ENCODE peak calls at places on chromosomes 1 and 21, in nine cellular contexts. One of them, this sample, is unnamed. For H3K4me1, the result is how much of the 10 kb centered on the place peaks cover.

GRCh38 chr1:50917796-50918137 is 42.3 kb downstream of the FAF1 start:
- DNase-seq in body of pancreas: no peak
- DNase-seq in heart left ventricle: no peak
- DNase-seq in left lung: no peak
- DNase-seq in esophagus squamous epithelium: no peak
- DNase-seq in HCT116: no peak
- DNase-seq in uterus: no peak
- DNase-seq in right lobe of liver: no peak
- DNase-seq in mammary epithelial cell: no peak
- DNase-seq in this sample: no peak

GRCh38 chr1:151238467-151238739 is 16.1 kb upstream of the PSMD4 start:
- DNase-seq in body of pancreas: no peak
- DNase-seq in heart left ventricle: no peak
- DNase-seq in left lung: no peak
- DNase-seq in esophagus squamous epithelium: no peak
- DNase-seq in HCT116: no peak
- DNase-seq in uterus: no peak
- DNase-seq in right lobe of liver: no peak
- DNase-seq in mammary epithelial cell: peak
- DNase-seq in this sample: peak

GRCh38 chr1:66564250-66564649 is 30.3 kb downstream of the SGIP1 start:
- DNase-seq in body of pancreas: no peak
- DNase-seq in heart left ventricle: no peak
- DNase-seq in left lung: no peak
- DNase-seq in esophagus squamous epithelium: no peak
- DNase-seq in HCT116: peak
- DNase-seq in uterus: no peak
- DNase-seq in right lobe of liver: no peak
- DNase-seq in mammary epithelial cell: peak
- DNase-seq in this sample: no peak

GRCh38 chr1:5375437-5375836 is 616.8 kb downstream of the NPHP4 start:
- DNase-seq in body of pancreas: no peak
- DNase-seq in heart left ventricle: no peak
- DNase-seq in left lung: no peak
- DNase-seq in esophagus squamous epithelium: no peak
- DNase-seq in HCT116: no peak
- DNase-seq in uterus: no peak
- DNase-seq in right lobe of liver: no peak
- DNase-seq in mammary epithelial cell: no peak
- DNase-seq in this sample: no peak

GRCh38 chr1:228415221-228415620 is 1.4 kb downstream of the TRIM17 start:
- DNase-seq in body of pancreas: no peak
- DNase-seq in heart left ventricle: no peak
- DNase-seq in left lung: no peak
- DNase-seq in esophagus squamous epithelium: no peak
- DNase-seq in HCT116: no peak
- DNase-seq in uterus: no peak
- DNase-seq in right lobe of liver: no peak
- DNase-seq in mammary epithelial cell: no peak
- DNase-seq in this sample: no peak

GRCh38 chr1:180642781-180643180 is 11.0 kb downstream of the XPR1 start:
- DNase-seq in body of pancreas: no peak
- DNase-seq in heart left ventricle: no peak
- DNase-seq in left lung: no peak
- DNase-seq in esophagus squamous epithelium: no peak
- DNase-seq in HCT116: no peak
- DNase-seq in uterus: no peak
- DNase-seq in right lobe of liver: no peak
- DNase-seq in mammary epithelial cell: no peak
- DNase-seq in this sample: no peak

GRCh38 chr21:32403201-32403701 is 9.3 kb upstream of the EVA1C start:
- DNase-seq in body of pancreas: peak
- DNase-seq in heart left ventricle: peak
- DNase-seq in left lung: no peak
- DNase-seq in esophagus squamous epithelium: no peak
- DNase-seq in HCT116: no peak
- DNase-seq in uterus: peak
- DNase-seq in right lobe of liver: no peak
- DNase-seq in mammary epithelial cell: peak
- DNase-seq in this sample: no peak

GRCh38 chr1:119160435-119160834 is 20.0 kb upstream of the WARS2 start:
- DNase-seq in body of pancreas: no peak
- DNase-seq in heart left ventricle: no peak
- DNase-seq in left lung: no peak
- DNase-seq in esophagus squamous epithelium: no peak
- DNase-seq in HCT116: no peak
- DNase-seq in uterus: no peak
- DNase-seq in right lobe of liver: no peak
- DNase-seq in mammary epithelial cell: no peak
- DNase-seq in this sample: no peak

GRCh38 chr1:59128239-59128736 is 168.6 kb upstream of the FGGY start:
- DNase-seq in body of pancreas: no peak
- DNase-seq in heart left ventricle: no peak
- DNase-seq in left lung: no peak
- DNase-seq in esophagus squamous epithelium: no peak
- DNase-seq in HCT116: no peak
- DNase-seq in uterus: no peak
- DNase-seq in right lobe of liver: no peak
- DNase-seq in mammary epithelial cell: no peak
- DNase-seq in this sample: no peak

GRCh38 chr21:37202221-37202805 is 64.8 kb downstream of the VPS26C start:
- DNase-seq in body of pancreas: no peak
- DNase-seq in heart left ventricle: no peak
- DNase-seq in left lung: no peak
- DNase-seq in esophagus squamous epithelium: no peak
- DNase-seq in HCT116: no peak
- DNase-seq in uterus: no peak
- DNase-seq in right lobe of liver: no peak
- DNase-seq in mammary epithelial cell: no peak
- DNase-seq in this sample: no peak

GRCh38 chr21:25298512-25299491 is 308.5 kb downstream of the MRPL39 start:
- DNase-seq in body of pancreas: no peak
- DNase-seq in heart left ventricle: no peak
- DNase-seq in left lung: no peak
- DNase-seq in esophagus squamous epithelium: no peak
- DNase-seq in HCT116: no peak
- DNase-seq in uterus: no peak
- DNase-seq in right lobe of liver: no peak
- DNase-seq in mammary epithelial cell: no peak
- DNase-seq in this sample: no peak

GRCh38 chr1:61423643-61424042 is 301.3 kb downstream of the TM2D1 start:
- DNase-seq in body of pancreas: no peak
- DNase-seq in heart left ventricle: no peak
- DNase-seq in left lung: no peak
- DNase-seq in esophagus squamous epithelium: no peak
- DNase-seq in HCT116: no peak
- DNase-seq in uterus: no peak
- DNase-seq in right lobe of liver: no peak
- DNase-seq in mammary epithelial cell: no peak
- DNase-seq in this sample: no peak

DNA sequence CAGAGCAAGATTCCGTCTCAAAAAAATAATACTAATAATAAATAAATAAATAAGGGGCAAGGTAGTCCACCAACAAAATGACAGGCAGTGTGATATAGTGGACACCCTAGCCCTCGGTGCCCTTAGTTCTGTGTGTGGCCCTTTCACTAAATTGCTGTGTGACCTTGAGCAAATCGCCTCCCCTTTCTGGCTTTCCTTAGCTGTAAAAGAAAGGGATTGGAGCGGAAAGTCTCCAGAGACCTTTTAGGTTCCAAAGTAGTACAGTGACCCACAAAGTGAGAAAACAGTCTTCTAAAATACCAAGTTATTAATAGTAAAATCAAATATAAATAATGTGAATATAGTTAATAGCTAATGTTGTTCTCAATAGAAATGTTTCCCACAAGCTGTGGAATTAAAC is 7.6 kb downstream of the LMNA start:
- DNase-seq in body of pancreas: no peak
- DNase-seq in heart left ventricle: no peak
- DNase-seq in left lung: no peak
- DNase-seq in esophagus squamous epithelium: no peak
- DNase-seq in HCT116: no peak
- DNase-seq in uterus: no peak
- DNase-seq in right lobe of liver: no peak
- DNase-seq in mammary epithelial cell: no peak
- DNase-seq in this sample: no peak
- H3K4me1 ChIP-seq in body of pancreas: half or more
- H3K4me1 ChIP-seq in heart left ventricle: half or more
- H3K4me1 ChIP-seq in left lung: half or more
- H3K4me1 ChIP-seq in esophagus squamous epithelium: half or more
- H3K4me1 ChIP-seq in HCT116: half or more
- H3K4me1 ChIP-seq in uterus: under half
- H3K4me1 ChIP-seq in right lobe of liver: half or more
- H3K4me1 ChIP-seq in mammary epithelial cell: half or more
- H3K4me1 ChIP-seq in this sample: half or more

GRCh38 chr1:35264861-35265260 is 3.6 kb upstream of the ZMYM4 start:
- DNase-seq in body of pancreas: peak
- DNase-seq in heart left ventricle: no peak
- DNase-seq in left lung: no peak
- DNase-seq in esophagus squamous epithelium: no peak
- DNase-seq in HCT116: no peak
- DNase-seq in uterus: no peak
- DNase-seq in right lobe of liver: no peak
- DNase-seq in mammary epithelial cell: peak
- DNase-seq in this sample: no peak
- H3K27ac ChIP-seq in body of pancreas: peak
- H3K27ac ChIP-seq in heart left ventricle: no peak
- H3K27ac ChIP-seq in left lung: peak
- H3K27ac ChIP-seq in esophagus squamous epithelium: peak
- H3K27ac ChIP-seq in HCT116: no peak
- H3K27ac ChIP-seq in uterus: peak
- H3K27ac ChIP-seq in right lobe of liver: no peak
- H3K27ac ChIP-seq in mammary epithelial cell: no peak
- H3K27ac ChIP-seq in this sample: no peak

GRCh38 chr1:231337472-231338269 is at the start of gene EXOC8:
- DNase-seq in body of pancreas: peak
- DNase-seq in heart left ventricle: peak
- DNase-seq in left lung: peak
- DNase-seq in esophagus squamous epithelium: peak
- DNase-seq in HCT116: peak
- DNase-seq in uterus: peak
- DNase-seq in right lobe of liver: peak
- DNase-seq in mammary epithelial cell: peak
- DNase-seq in this sample: peak
- H3K4me1 ChIP-seq in body of pancreas: under half
- H3K4me1 ChIP-seq in heart left ventricle: half or more
- H3K4me1 ChIP-seq in left lung: half or more
- H3K4me1 ChIP-seq in esophagus squamous epithelium: half or more
- H3K4me1 ChIP-seq in HCT116: under half
- H3K4me1 ChIP-seq in uterus: under half
- H3K4me1 ChIP-seq in right lobe of liver: under half
- H3K4me1 ChIP-seq in mammary epithelial cell: under half
- H3K4me1 ChIP-seq in this sample: under half

GRCh38 chr1:225412803-225413338 is 15.0 kb downstream of the LBR start:
- DNase-seq in body of pancreas: peak
- DNase-seq in heart left ventricle: no peak
- DNase-seq in left lung: no peak
- DNase-seq in esophagus squamous epithelium: no peak
- DNase-seq in HCT116: no peak
- DNase-seq in uterus: no peak
- DNase-seq in right lobe of liver: peak
- DNase-seq in mammary epithelial cell: no peak
- DNase-seq in this sample: no peak

GRCh38 chr1:225415307-225415706 is 12.5 kb downstream of the LBR start:
- DNase-seq in body of pancreas: no peak
- DNase-seq in heart left ventricle: no peak
- DNase-seq in left lung: no peak
- DNase-seq in esophagus squamous epithelium: no peak
- DNase-seq in HCT116: no peak
- DNase-seq in uterus: no peak
- DNase-seq in right lobe of liver: no peak
- DNase-seq in mammary epithelial cell: no peak
- DNase-seq in this sample: no peak

GRCh38 chr1:225410036-225410435 is 17.8 kb downstream of the LBR start:
- DNase-seq in body of pancreas: no peak
- DNase-seq in heart left ventricle: no peak
- DNase-seq in left lung: no peak
- DNase-seq in esophagus squamous epithelium: no peak
- DNase-seq in HCT116: no peak
- DNase-seq in uterus: no peak
- DNase-seq in right lobe of liver: no peak
- DNase-seq in mammary epithelial cell: no peak
- DNase-seq in this sample: no peak

GRCh38 chr1:225413708-225414375 is 14.0 kb downstream of the LBR start:
- DNase-seq in body of pancreas: no peak
- DNase-seq in heart left ventricle: no peak
- DNase-seq in left lung: no peak
- DNase-seq in esophagus squamous epithelium: no peak
- DNase-seq in HCT116: no peak
- DNase-seq in uterus: no peak
- DNase-seq in right lobe of liver: no peak
- DNase-seq in mammary epithelial cell: no peak
- DNase-seq in this sample: no peak

GRCh38 chr1:225412301-225412700 is 15.5 kb downstream of the LBR start:
- DNase-seq in body of pancreas: peak
- DNase-seq in heart left ventricle: no peak
- DNase-seq in left lung: no peak
- DNase-seq in esophagus squamous epithelium: no peak
- DNase-seq in HCT116: no peak
- DNase-seq in uterus: no peak
- DNase-seq in right lobe of liver: no peak
- DNase-seq in mammary epithelial cell: no peak
- DNase-seq in this sample: no peak
- H3K27ac ChIP-seq in body of pancreas: peak
- H3K27ac ChIP-seq in heart left ventricle: no peak
- H3K27ac ChIP-seq in left lung: no peak
- H3K27ac ChIP-seq in esophagus squamous epithelium: no peak
- H3K27ac ChIP-seq in HCT116: no peak
- H3K27ac ChIP-seq in uterus: no peak
- H3K27ac ChIP-seq in right lobe of liver: peak
- H3K27ac ChIP-seq in mammary epithelial cell: no peak
- H3K27ac ChIP-seq in this sample: no peak

DNA sequence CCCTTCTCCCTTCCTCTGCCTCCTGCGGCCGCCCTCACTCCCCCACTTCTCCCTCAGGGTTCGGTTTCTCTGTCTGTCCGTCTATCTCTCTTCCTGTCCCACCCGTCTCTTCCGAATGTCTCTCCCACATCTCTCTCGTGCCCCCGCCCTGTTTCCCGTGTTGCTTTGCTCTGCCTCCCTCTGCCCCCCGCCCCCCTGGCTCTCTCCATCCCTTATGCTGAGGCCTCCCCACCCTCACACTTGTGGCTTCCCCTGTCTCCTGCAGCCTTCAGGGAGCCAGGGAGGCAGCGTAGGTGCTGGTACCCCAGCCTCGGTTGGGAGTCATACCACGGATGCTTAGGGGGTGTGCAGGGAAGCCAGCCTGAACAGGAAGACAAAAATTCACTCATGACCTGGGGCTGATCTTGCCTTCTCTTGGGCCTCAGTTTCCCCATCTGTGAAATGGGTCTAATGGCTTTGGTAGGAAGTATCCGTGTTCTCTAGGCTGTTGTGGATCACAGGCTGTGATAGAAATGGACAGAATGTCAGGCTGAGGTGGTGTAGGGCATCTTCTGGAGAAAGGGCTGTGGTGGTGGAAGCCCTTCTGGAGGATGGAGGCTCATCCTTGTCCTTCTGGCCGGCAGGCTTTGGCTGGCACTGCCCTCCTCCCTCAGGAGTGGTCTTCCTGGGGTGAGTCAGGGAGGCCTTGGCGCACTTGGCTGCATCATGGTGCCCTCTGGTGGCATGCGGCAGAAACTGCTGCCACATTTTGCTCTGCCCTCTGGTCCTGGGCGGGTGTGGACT is 55.5 kb downstream of the FOXO6 start:
- DNase-seq in body of pancreas: peak
- DNase-seq in heart left ventricle: peak
- DNase-seq in left lung: peak
- DNase-seq in esophagus squamous epithelium: no peak
- DNase-seq in HCT116: peak
- DNase-seq in uterus: peak
- DNase-seq in right lobe of liver: peak
- DNase-seq in mammary epithelial cell: peak
- DNase-seq in this sample: no peak
- H3K4me1 ChIP-seq in body of pancreas: under half
- H3K4me1 ChIP-seq in heart left ventricle: under half
- H3K4me1 ChIP-seq in left lung: under half
- H3K4me1 ChIP-seq in esophagus squamous epithelium: half or more
- H3K4me1 ChIP-seq in HCT116: under half
- H3K4me1 ChIP-seq in uterus: under half
- H3K4me1 ChIP-seq in right lobe of liver: under half
- H3K4me1 ChIP-seq in mammary epithelial cell: under half
- H3K4me1 ChIP-seq in this sample: under half

This sample was measured in gastrocnemius medialis.